ENCODE peak calls at places on chromosomes 4 and X, in four cellular contexts. A is hippocampal formation, P is omental fat pad, S is NCI-H460. N is an unnamed sample.

GRCh38 chrX:153381684-153382532 is 19.2 kb downstream of the PNMA6E start:
- DNase-seq in P (no peak), S (peak), A (peak), N (peak)

GRCh38 chr4:12689457-12689856 is 794.7 kb downstream of the RAB28 start:
- DNase-seq in S (no peak), P (no peak), A (no peak), N (no peak)

GRCh38 chr4:144645102-144645469 is 870 bp upstream of the HHIP start:
- DNase-seq in S (no peak), A (peak), P (no peak), N (peak)

GRCh38 chr4:16227462-16227868 is 1.2 kb upstream of the TAPT1 start:
- DNase-seq in S (no peak), A (peak), P (no peak), N (peak)

GRCh38 chrX:96685205-96686099 is 810 bp downstream of the DIAPH2 start:
- DNase-seq in A (peak), P (peak), S (peak), N (peak)

GRCh38 chr4:134057356-134057755 is 144.2 kb downstream of the PABPC4L start:
- DNase-seq in P (no peak), S (no peak), A (no peak), N (no peak)

GRCh38 chrX:110748256-110748811 is 47.3 kb downstream of the CHRDL1 start:
- DNase-seq in S (no peak), A (no peak), P (no peak), N (no peak)

GRCh38 chrX:69032601-69033000 is 132.7 kb downstream of the PJA1 start:
- DNase-seq in S (no peak), A (no peak), P (peak), N (no peak)

GRCh38 chr4:24274401-24275035 is 309.8 kb downstream of the DHX15 start:
- DNase-seq in S (no peak), P (no peak), A (no peak), N (no peak)

GRCh38 chrX:153632612-153632980 is 14.4 kb upstream of the DUSP9 start:
- DNase-seq in P (no peak), S (no peak), A (no peak), N (no peak)

GRCh38 chr4:73019462-73020047 is 50.0 kb downstream of the COX18 start:
- DNase-seq in S (peak), P (no peak), A (no peak), N (no peak)

GRCh38 chr4:77618383-77619241 is 13.0 kb downstream of the CXCL13 start:
- DNase-seq in S (peak), P (peak), A (peak), N (peak)

GRCh38 chr4:102807345-102807744 is 20.0 kb downstream of the UBE2D3 start:
- DNase-seq in S (no peak), P (no peak), A (no peak), N (no peak)

GRCh38 chr4:67871867-67872266 is 11.9 kb downstream of the TMPRSS11D start:
- DNase-seq in S (peak), P (no peak), A (no peak), N (no peak)

GRCh38 chr4:75596061-75596460 is 34.3 kb downstream of the CDKL2 start:
- DNase-seq in S (no peak), A (no peak), P (no peak), N (no peak)

GRCh38 chr4:85478576-85478975 is 3.6 kb downstream of the ARHGAP24 start:
- DNase-seq in P (no peak), A (no peak), S (no peak), N (no peak)

GRCh38 chrX:134925551-134925950 is 65.2 kb upstream of the SMIM10 start:
- DNase-seq in S (no peak), A (no peak), P (no peak), N (no peak)

GRCh38 chr4:2797545-2798305 is 4.8 kb downstream of the SH3BP2 start:
- DNase-seq in S (no peak), P (no peak), A (no peak), N (no peak)

GRCh38 chr4:85961887-85962286 is 398.0 kb downstream of the MAPK10 start:
- DNase-seq in S (no peak), A (no peak), P (no peak), N (no peak)

GRCh38 chrX:44945736-44946135 is 72.7 kb downstream of the KDM6A start:
- DNase-seq in S (no peak), P (no peak), A (no peak), N (no peak)

GRCh38 chrX:43815209-43815608 is 67.0 kb downstream of the MAOB start:
- DNase-seq in S (no peak), A (no peak), P (no peak), N (no peak)

GRCh38 chrX:128975716-128976115 is 547.6 kb downstream of the SMARCA1 start:
- DNase-seq in P (no peak), A (no peak), S (peak), N (no peak)

GRCh38 chr4:118911162-118911791 is 22.6 kb downstream of the SYNPO2 start:
- DNase-seq in P (no peak), S (no peak), A (no peak), N (no peak)

GRCh38 chrX:11504234-11504633 is 161.5 kb downstream of the ARHGAP6 start:
- DNase-seq in S (no peak), P (no peak), A (no peak), N (no peak)

GRCh38 chrX:153634832-153635231 is 12.2 kb upstream of the DUSP9 start:
- DNase-seq in P (no peak), S (no peak), A (no peak), N (no peak)

GRCh38 chr4:2365913-2366210 is 52.6 kb downstream of the ZFYVE28 start:
- DNase-seq in S (no peak), A (no peak), P (no peak), N (no peak)

GRCh38 chr4:107757860-107758476 is 37.9 kb upstream of the PAPSS1 start:
- DNase-seq in S (peak), P (no peak), A (no peak), N (no peak)

GRCh38 chrX:130628522-130628921 is 226.7 kb downstream of the RBMX2 start:
- DNase-seq in S (no peak), P (no peak), A (no peak), N (no peak)

GRCh38 chrX:13380230-13380629 is 60.4 kb upstream of the ATXN3L start:
- DNase-seq in A (no peak), S (no peak), P (no peak), N (no peak)

GRCh38 chr4:74805601-74806000 is 11.3 kb upstream of the BTC start:
- DNase-seq in P (no peak), A (no peak), S (peak), N (no peak)

N was measured in heart right ventricle.